ENCODE peak calls at places on chromosomes 12 and 14, in seven cellular contexts. X is lower lobe of right lung, H is AG04450, M is choroid plexus epithelial cell, F is progenitor cell of endocrine pancreas, Q is GM06990, I is esophagus squamous epithelium. W is an unnamed sample.

GRCh38 chr12:45257185-45257585 is 41.3 kb downstream of the ANO6 start:
- DNase-seq in X (no peak), H (no peak), M (no peak), F (no peak), Q (peak), I (no peak), W (no peak)

GRCh38 chr12:70267550-70267949 is 24.3 kb downstream of the CNOT2 start:
- DNase-seq in X (no peak), H (peak), M (peak), F (no peak), Q (no peak), I (no peak), W (no peak)

GRCh38 chr12:52360663-52361271 is 6.5 kb downstream of the KRT85 start:
- DNase-seq in X (no peak), H (no peak), M (no peak), F (no peak), Q (no peak), I (no peak), W (peak)

GRCh38 chr12:88062464-88062863 is 33.3 kb upstream of the C12orf50 start:
- DNase-seq in X (no peak), H (no peak), M (no peak), F (no peak), Q (peak), I (no peak), W (no peak)

GRCh38 chr12:76470028-76470939 is 89.3 kb downstream of the OSBPL8 start:
- DNase-seq in X (no peak), H (peak), M (peak), F (no peak), Q (peak), I (no peak), W (no peak)

GRCh38 chr14:68137704-68138619 is 318.4 kb downstream of the RAD51B start:
- DNase-seq in X (no peak), H (peak), M (peak), F (no peak), Q (no peak), I (no peak), W (peak)

GRCh38 chr14:89240414-89240813 is 176.6 kb downstream of the FOXN3 start:
- DNase-seq in X (no peak), H (peak), M (peak), F (no peak), Q (no peak), I (no peak), W (no peak)

GRCh38 chr12:113439606-113440030 is 17.4 kb downstream of the SDSL start:
- DNase-seq in X (no peak), H (no peak), M (peak), F (peak), Q (no peak), I (no peak), W (no peak)

GRCh38 chr12:7136676-7137075 is 6.5 kb downstream of the CLSTN3 start:
- DNase-seq in X (no peak), H (no peak), M (no peak), F (no peak), Q (no peak), I (no peak), W (no peak)

GRCh38 chr14:100609331-100609870 is 22.2 kb upstream of the BEGAIN start:
- DNase-seq in X (no peak), H (no peak), M (no peak), F (no peak), Q (no peak), I (no peak), W (no peak)

GRCh38 chr12:54372113-54372806 is 8.0 kb upstream of the GPR84 start:
- DNase-seq in X (no peak), H (no peak), M (no peak), F (no peak), Q (no peak), I (no peak), W (no peak)

GRCh38 chr14:105414456-105415371 is 4.9 kb upstream of the MTA1 start:
- DNase-seq in X (peak), H (peak), M (peak), F (peak), Q (peak), I (no peak), W (no peak)

GRCh38 chr14:55160989-55161388 is 30.4 kb downstream of the DLGAP5 start:
- DNase-seq in X (no peak), H (no peak), M (peak), F (no peak), Q (no peak), I (no peak), W (no peak)

GRCh38 chr12:121009744-121010143 is 6.5 kb downstream of the C12orf43 start:
- DNase-seq in X (no peak), H (no peak), M (peak), F (peak), Q (no peak), I (no peak), W (no peak)

GRCh38 chr14:36509056-36509917 is 10.7 kb downstream of the NKX2-1 start:
- DNase-seq in X (no peak), H (no peak), M (no peak), F (no peak), Q (no peak), I (no peak), W (no peak)

GRCh38 chr14:74515891-74516412 is 22.4 kb downstream of the ISCA2 start:
- DNase-seq in X (peak), H (no peak), M (no peak), F (no peak), Q (no peak), I (no peak), W (no peak)

GRCh38 chr12:108907861-108908302 is 28.0 kb downstream of the DAO start:
- DNase-seq in X (no peak), H (no peak), M (peak), F (no peak), Q (no peak), I (no peak), W (peak)

GRCh38 chr14:37142835-37143499 is 29.4 kb downstream of the SLC25A21 start:
- DNase-seq in X (no peak), H (peak), M (peak), F (no peak), Q (no peak), I (no peak), W (no peak)

GRCh38 chr12:108257004-108257403 is 82.1 kb downstream of the CMKLR1 start:
- DNase-seq in X (no peak), H (no peak), M (no peak), F (no peak), Q (no peak), I (no peak), W (no peak)

GRCh38 chr12:25585021-25585523 is 32.0 kb upstream of the LMNTD1 start:
- DNase-seq in X (no peak), H (no peak), M (peak), F (no peak), Q (no peak), I (no peak), W (no peak)

GRCh38 chr14:88470542-88471440 is 84.0 kb downstream of the PTPN21 start:
- DNase-seq in X (no peak), H (no peak), M (peak), F (no peak), Q (no peak), I (no peak), W (no peak)

GRCh38 chr12:63823040-63823439 is 21.5 kb upstream of the SRGAP1 start:
- DNase-seq in X (no peak), H (no peak), M (no peak), F (no peak), Q (no peak), I (no peak), W (no peak)
- TF ChIP-seq CTCF in X (no peak), H (no peak), M (no peak), F (no peak), Q (no peak), I (no peak), W (no peak)

GRCh38 chr12:48695859-48696258 is 13.8 kb upstream of the KANSL2 start:
- DNase-seq in X (no peak), H (no peak), M (no peak), F (no peak), Q (no peak), I (no peak), W (no peak)
- TF ChIP-seq CTCF in X (no peak), H (no peak), M (no peak), F (no peak), Q (no peak), I (no peak), W (no peak)

GRCh38 chr12:67217647-67218046 is 51.5 kb upstream of the CAND1 start:
- DNase-seq in X (no peak), H (no peak), M (no peak), F (no peak), Q (no peak), I (no peak), W (no peak)

GRCh38 chr12:67222302-67222701 is 46.9 kb upstream of the CAND1 start:
- DNase-seq in X (no peak), H (no peak), M (peak), F (no peak), Q (no peak), I (no peak), W (no peak)

GRCh38 chr12:67223225-67223624 is 45.9 kb upstream of the CAND1 start:
- DNase-seq in X (no peak), H (no peak), M (no peak), F (no peak), Q (no peak), I (no peak), W (no peak)

DNA sequence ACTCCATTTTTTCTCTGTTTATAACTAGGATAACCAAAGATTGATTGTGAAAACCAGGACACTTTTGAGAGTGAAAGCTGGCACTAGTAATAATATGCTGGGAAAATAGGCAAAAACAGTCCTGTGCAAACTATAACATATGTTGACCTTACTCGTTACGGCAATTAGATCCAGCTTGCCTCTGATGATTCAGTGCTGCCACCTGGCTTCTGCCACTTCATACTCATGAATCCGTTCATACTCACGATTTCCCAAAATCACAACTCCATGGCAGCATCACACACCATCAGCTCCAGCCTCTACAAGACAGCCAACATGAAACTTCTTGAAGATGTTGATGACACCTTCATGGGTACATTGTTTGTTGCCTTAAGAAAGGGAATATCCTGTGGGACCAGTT is 49.1 kb upstream of the CAND1 start:
- DNase-seq in X (no peak), H (no peak), M (peak), F (no peak), Q (no peak), I (no peak), W (no peak)
- TF ChIP-seq CTCF in X (no peak), H (no peak), M (peak), F (no peak), Q (peak), I (peak), W (no peak)

GRCh38 chr12:57767317-57767716 is 439 bp upstream of the CYP27B1 start:
- DNase-seq in X (no peak), H (no peak), M (no peak), F (no peak), Q (no peak), I (no peak), W (no peak)

GRCh38 chr12:57767876-57768275 is 998 bp upstream of the CYP27B1 start:
- DNase-seq in X (no peak), H (no peak), M (no peak), F (no peak), Q (no peak), I (no peak), W (no peak)

GRCh38 chr12:57765698-57766463 is 997 bp downstream of the CYP27B1 start:
- DNase-seq in X (no peak), H (no peak), M (no peak), F (no peak), Q (no peak), I (no peak), W (no peak)

GRCh38 chr12:57765003-57765697 is 1.7 kb downstream of the CYP27B1 start:
- DNase-seq in X (peak), H (no peak), M (peak), F (no peak), Q (peak), I (no peak), W (no peak)

GRCh38 chr12:57766464-57767311 is at the start of gene CYP27B1:
- DNase-seq in X (peak), H (no peak), M (peak), F (no peak), Q (no peak), I (no peak), W (no peak)
- TF ChIP-seq CTCF in X (no peak), H (no peak), M (no peak), F (no peak), Q (no peak), I (no peak), W (no peak)

GRCh38 chr14:94172545-94172944 is 1.6 kb upstream of the PPP4R4 start:
- DNase-seq in X (no peak), H (no peak), M (no peak), F (no peak), Q (no peak), I (no peak), W (no peak)
- TF ChIP-seq CTCF in X (no peak), H (no peak), M (no peak), F (no peak), Q (no peak), I (no peak), W (no peak)

DNA sequence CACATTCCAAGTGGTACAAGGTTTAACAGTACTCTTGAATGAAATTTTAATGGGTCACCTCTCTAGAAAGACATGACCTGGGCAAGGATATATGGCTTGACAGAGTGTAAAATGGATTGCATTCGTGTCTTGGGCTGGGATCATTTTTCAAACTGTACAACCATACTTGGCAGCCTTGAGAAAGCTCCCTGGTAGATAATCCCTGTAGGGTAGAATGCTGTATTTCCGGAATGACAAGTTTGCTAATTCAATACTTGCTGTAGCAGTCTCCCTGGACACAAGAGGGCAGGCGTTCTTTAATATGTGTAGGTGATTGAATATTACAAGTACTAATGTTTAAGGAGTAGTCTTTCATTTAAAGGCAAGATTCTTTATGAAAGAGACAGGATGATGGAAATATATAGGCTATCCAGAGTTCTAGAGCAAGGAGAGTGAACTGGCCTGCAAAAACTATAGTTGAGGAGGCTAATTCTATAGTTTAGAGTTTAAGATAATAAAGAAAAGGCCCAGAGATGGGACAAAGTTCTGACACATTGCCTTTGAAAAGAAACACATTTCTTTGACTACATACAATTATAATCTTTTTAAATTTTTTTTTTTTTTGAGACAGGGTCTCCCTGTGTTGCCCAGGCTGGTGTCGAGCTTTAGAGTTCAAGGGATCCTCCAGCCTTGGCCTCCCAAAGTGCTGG is 53.4 kb downstream of the PLBD1 start:
- DNase-seq in X (no peak), H (no peak), M (peak), F (peak), Q (peak), I (no peak), W (no peak)
- TF ChIP-seq CTCF in X (peak), H (peak), M (peak), F (peak), Q (peak), I (peak), W (peak)

GRCh38 chr14:21494902-21495762 is 16.0 kb downstream of the METTL3 start:
- DNase-seq in X (no peak), H (no peak), M (peak), F (no peak), Q (no peak), I (no peak), W (no peak)

GRCh38 chr14:21503376-21503775 is 7.8 kb downstream of the METTL3 start:
- DNase-seq in X (no peak), H (no peak), M (no peak), F (no peak), Q (no peak), I (no peak), W (no peak)

GRCh38 chr14:21501568-21501967 is 9.6 kb downstream of the METTL3 start:
- DNase-seq in X (no peak), H (no peak), M (no peak), F (no peak), Q (no peak), I (no peak), W (no peak)

GRCh38 chr14:21496453-21496852 is 14.7 kb downstream of the METTL3 start:
- DNase-seq in X (no peak), H (peak), M (peak), F (no peak), Q (no peak), I (no peak), W (no peak)

GRCh38 chr14:21498540-21499526 is 12.3 kb downstream of the METTL3 start:
- DNase-seq in X (no peak), H (no peak), M (peak), F (no peak), Q (no peak), I (no peak), W (no peak)
- TF ChIP-seq CTCF in X (peak), H (peak), M (peak), F (peak), Q (peak), I (peak), W (peak)